ENCODE peak calls at places on chromosomes 4 and X, in four cellular contexts. G is HepG2, E is K562, W is GM12878. P is an unnamed sample.

GRCh38 chr4:126046081-126046614 is 731.4 kb downstream of the FAT4 start:
- DNase-seq in G (no peak), E (no peak), W (no peak), P (no peak)

GRCh38 chr4:88415982-88416381 is 37.3 kb downstream of the HERC6 start:
- DNase-seq in G (no peak), E (no peak), W (no peak), P (no peak)

GRCh38 chr4:160353548-160353947 is 1250.7 kb downstream of the RAPGEF2 start:
- DNase-seq in G (no peak), E (no peak), W (no peak), P (no peak)

GRCh38 chr4:153154010-153154975 is 50.0 kb upstream of the TRIM2 start:
- DNase-seq in G (no peak), E (no peak), W (no peak), P (no peak)

GRCh38 chr4:190019023-190019858 is 7.8 kb downstream of the FRG2 start:
- DNase-seq in G (no peak), E (no peak), W (no peak), P (no peak)

GRCh38 chrX:55818673-55819375 is 101.3 kb downstream of the RRAGB start:
- DNase-seq in G (no peak), E (no peak), W (no peak), P (peak; percentile 11)

GRCh38 chr4:180521181-180521580 is 1722.0 kb upstream of the TENM3 start:
- DNase-seq in G (no peak), E (no peak), W (no peak), P (no peak)

GRCh38 chr4:113311047-113311446 is 261.6 kb downstream of the ANK2 start:
- DNase-seq in G (no peak), E (no peak), W (no peak), P (no peak)

GRCh38 chrX:107485019-107485418 is 35.6 kb downstream of the FRMPD3 start:
- DNase-seq in G (no peak), E (no peak), W (no peak), P (no peak)

GRCh38 chr4:9781343-9782135 is at the start of gene DRD5:
- DNase-seq in G (no peak), E (no peak), W (no peak), P (peak; percentile 69)

GRCh38 chr4:74056858-74057562 is 18.5 kb upstream of the CXCL3 start:
- DNase-seq in G (no peak), E (peak; percentile 42), W (no peak), P (no peak)

GRCh38 chr4:48761286-48761685 is 18.8 kb downstream of the FRYL start:
- DNase-seq in G (no peak), E (no peak), W (no peak), P (no peak)

GRCh38 chrX:101117701-101118100 is 19.7 kb downstream of the CENPI start:
- DNase-seq in G (no peak), E (no peak), W (no peak), P (no peak)

GRCh38 chr4:30770049-30770549 is 49.9 kb downstream of the PCDH7 start:
- DNase-seq in G (no peak), E (no peak), W (no peak), P (no peak)

GRCh38 chr4:135256111-135256510 is 1054.5 kb upstream of the PABPC4L start:
- DNase-seq in G (no peak), E (no peak), W (no peak), P (no peak)

GRCh38 chr4:3301450-3302163 is 8.8 kb downstream of the RGS12 start:
- DNase-seq in G (no peak), E (no peak), W (no peak), P (no peak)

GRCh38 chr4:5782829-5783476 is 72.0 kb downstream of the EVC start:
- DNase-seq in G (no peak), E (no peak), W (no peak), P (no peak)

GRCh38 chr4:153538408-153539057 is 72.4 kb downstream of the TMEM131L start:
- DNase-seq in G (no peak), E (no peak), W (no peak), P (no peak)

GRCh38 chrX:77900688-77901087 is 1.4 kb downstream of the COX7B start:
- DNase-seq in G (no peak), E (no peak), W (no peak), P (no peak)

GRCh38 chr4:149980941-149981340 is 97.3 kb upstream of the DCLK2 start:
- DNase-seq in G (peak; percentile 26), E (peak; percentile 36), W (no peak), P (peak; percentile 60)

GRCh38 chrX:11446331-11446730 is 153.1 kb downstream of the AMELX start:
- DNase-seq in G (no peak), E (no peak), W (no peak), P (no peak)

GRCh38 chrX:75038925-75039324 is 113.7 kb upstream of the NEXMIF start:
- DNase-seq in G (peak; percentile 10), E (no peak), W (peak; percentile 11), P (peak; percentile 11)

GRCh38 chrX:27186671-27187070 is 276.5 kb downstream of the PPP4R3C start:
- DNase-seq in G (peak; percentile 13), E (peak; percentile 14), W (peak; percentile 0), P (peak; percentile 8)

GRCh38 chr4:112515278-112516075 is 503 bp downstream of the NEUROG2 start:
- DNase-seq in G (no peak), E (peak; percentile 41), W (no peak), P (peak; percentile 57)

GRCh38 chr4:6461301-6462165 is 10.9 kb downstream of the PPP2R2C start:
- DNase-seq in G (no peak), E (no peak), W (no peak), P (no peak)

GRCh38 chrX:138925330-138925729 is 213.8 kb upstream of the FGF13 start:
- DNase-seq in G (no peak), E (peak; percentile 18), W (no peak), P (no peak)

DNA sequence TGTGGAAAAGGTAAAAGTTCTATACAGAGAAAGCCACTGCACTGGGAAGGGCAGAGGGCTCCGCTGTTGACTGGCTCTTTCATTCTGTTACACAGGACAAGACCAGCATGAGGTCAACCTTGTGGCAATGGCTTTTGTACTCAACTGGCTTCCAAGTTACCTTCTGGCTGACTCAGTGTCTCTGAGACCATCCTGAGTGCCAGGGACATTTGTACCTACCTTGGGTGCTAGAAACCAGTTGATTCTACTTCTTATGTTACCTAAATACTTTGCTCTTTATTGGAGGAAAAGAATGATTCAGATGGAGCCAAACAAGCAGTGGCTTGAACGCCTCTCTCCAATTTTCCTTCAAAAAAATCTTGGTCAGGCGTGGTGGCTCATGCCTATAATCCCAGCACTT is 123.2 kb downstream of the RBM47 start:
- DNase-seq in G (no peak), E (no peak), W (no peak), P (no peak)
- TF ChIP-seq TCF7 in G (no peak), E (no peak), W (no peak), P (no peak)

GRCh38 chrX:63751481-63751880 is 33.5 kb downstream of the ARHGEF9 start:
- DNase-seq in G (no peak), E (no peak), W (no peak), P (no peak)
- TF ChIP-seq CBFB in G (no peak), E (no peak), W (no peak), P (no peak)

DNA sequence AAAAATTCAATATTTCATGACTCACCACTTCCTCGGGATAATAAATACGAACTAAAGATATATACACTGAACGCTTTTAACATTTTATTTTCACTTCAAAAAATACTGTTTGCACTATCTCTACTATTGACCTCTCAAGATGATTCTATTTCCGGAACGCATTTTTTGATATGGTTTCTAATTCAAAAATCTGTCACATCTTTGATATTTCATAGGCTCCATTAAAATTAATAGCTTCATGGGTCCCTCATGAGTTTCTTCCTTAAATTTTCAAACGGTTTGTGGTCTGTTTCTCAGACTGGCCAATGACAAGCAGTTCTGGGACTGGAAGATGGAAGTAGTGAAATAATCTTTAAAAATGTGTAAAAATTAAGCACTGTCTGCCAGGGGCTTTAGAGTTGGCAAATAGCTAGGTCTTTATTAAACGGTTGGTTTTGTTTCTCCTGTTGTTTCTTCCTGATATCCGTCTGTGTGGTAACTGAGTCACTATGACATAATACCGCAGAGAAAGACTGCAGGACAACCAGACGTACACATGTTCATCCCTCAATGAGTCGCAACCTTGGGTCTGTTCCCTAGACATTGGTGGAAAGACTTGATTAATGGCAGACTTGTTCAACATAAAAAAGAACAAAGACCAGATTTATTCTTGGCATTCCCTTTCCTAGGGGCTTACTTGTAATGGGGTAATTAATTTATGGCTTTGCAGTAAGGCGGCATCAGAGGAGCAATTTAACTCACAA is 133.8 kb downstream of the PALLD start:
- DNase-seq in G (no peak), E (no peak), W (no peak), P (no peak)
- TF ChIP-seq TCF7 in G (no peak), E (no peak), W (no peak), P (no peak)

GRCh38 chrX:110588853-110589252 is 206.8 kb downstream of the CHRDL1 start:
- DNase-seq in G (no peak), E (no peak), W (no peak), P (no peak)

GRCh38 chrX:110588164-110588563 is 207.5 kb downstream of the CHRDL1 start:
- DNase-seq in G (peak; percentile 1), E (no peak), W (no peak), P (no peak)
- TF ChIP-seq CBFB in G (no peak), E (no peak), W (no peak), P (no peak)

DNA sequence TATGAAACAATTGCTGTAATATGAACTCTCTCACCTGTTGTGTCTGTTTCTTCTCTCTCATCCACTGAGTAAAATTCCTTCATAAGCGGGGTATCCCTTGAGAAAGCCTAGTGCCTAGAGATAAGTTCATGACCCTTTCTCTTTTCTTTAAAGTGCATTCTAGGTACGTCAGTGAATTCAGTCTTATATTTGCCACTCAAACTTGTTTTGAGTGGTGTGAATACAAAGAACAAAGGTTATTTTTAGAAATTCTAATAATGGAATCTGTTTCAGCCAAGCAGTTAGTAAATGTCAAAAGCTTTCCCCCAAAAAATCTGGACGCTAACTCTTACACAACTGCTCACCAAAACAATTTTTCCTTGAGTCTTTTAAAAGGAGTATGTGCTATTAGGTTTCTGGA is 112.1 kb downstream of the VEGFC start:
- DNase-seq in G (no peak), E (no peak), W (no peak), P (no peak)
- TF ChIP-seq TCF7 in G (no peak), E (no peak), W (no peak), P (no peak)

DNA sequence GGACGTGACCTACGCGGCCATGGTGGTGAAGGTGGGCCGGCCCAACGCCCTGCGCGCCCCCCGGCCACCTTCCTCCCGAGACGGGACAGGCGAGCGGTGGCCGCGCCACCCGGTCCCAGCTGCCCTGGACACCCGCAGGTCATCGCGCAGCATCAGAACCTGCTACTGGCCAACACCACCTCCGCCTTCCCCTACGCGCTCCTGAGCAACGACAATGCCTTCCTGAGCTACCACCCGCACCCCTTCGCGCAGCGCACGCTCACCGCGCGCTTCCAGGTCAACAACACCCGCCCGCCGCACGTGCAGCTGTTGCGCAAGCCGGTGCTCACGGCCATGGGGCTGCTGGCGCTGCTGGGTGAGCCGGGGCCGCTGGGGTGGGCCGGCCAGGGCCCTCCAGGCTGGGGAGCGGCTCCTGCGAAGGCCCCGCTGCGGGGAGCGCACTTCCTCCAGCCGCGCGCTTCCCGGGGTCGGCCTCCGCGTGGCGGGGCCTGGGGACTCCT is 9.0 kb upstream of the SLC26A1 start:
- DNase-seq in G (no peak), E (no peak), W (no peak), P (peak; percentile 62)
- TF ChIP-seq CBFB in G (no peak), E (no peak), W (no peak), P (no peak)

GRCh38 chr4:19791422-19792113 is 460.1 kb upstream of the SLIT2 start:
- DNase-seq in G (no peak), E (no peak), W (no peak), P (no peak)
- TF ChIP-seq TCF7 in G (no peak), E (no peak), W (no peak), P (no peak)

GRCh38 chrX:115958687-115959359 is 211.7 kb upstream of the AGTR2 start:
- DNase-seq in G (no peak), E (no peak), W (no peak), P (no peak)
- TF ChIP-seq CBFB in G (no peak), E (no peak), W (no peak), P (no peak)

GRCh38 chr4:97720869-97721432 is 422.3 kb downstream of the STPG2 start:
- DNase-seq in G (peak; percentile 4), E (no peak), W (no peak), P (no peak)
- TF ChIP-seq TCF7 in G (no peak), E (no peak), W (no peak), P (no peak)

P was measured in WTC11.